ENCODE peak calls at places on chromosome 1, in four cellular contexts. One of them, this sample, is unnamed.

GRCh38 chr1:34829250-34829649 is 30.3 kb downstream of the SMIM12 start:
- DNase-seq in PC-3: no peak
- DNase-seq in HepG2: no peak
- DNase-seq in left ventricle myocardium inferior: no peak
- DNase-seq in this sample: no peak

GRCh38 chr1:54287176-54287650 is 87.2 kb downstream of the MRPL37 start:
- DNase-seq in PC-3: no peak
- DNase-seq in HepG2: no peak
- DNase-seq in left ventricle myocardium inferior: peak
- DNase-seq in this sample: peak

GRCh38 chr1:110482662-110483307 is 31.8 kb downstream of the PROK1 start:
- DNase-seq in PC-3: no peak
- DNase-seq in HepG2: no peak
- DNase-seq in left ventricle myocardium inferior: no peak
- DNase-seq in this sample: no peak

GRCh38 chr1:65425697-65426096 is 5.2 kb downstream of the LEPR start:
- DNase-seq in PC-3: peak
- DNase-seq in HepG2: peak
- DNase-seq in left ventricle myocardium inferior: no peak
- DNase-seq in this sample: peak

GRCh38 chr1:59243544-59243943 is 53.4 kb upstream of the FGGY start:
- DNase-seq in PC-3: no peak
- DNase-seq in HepG2: no peak
- DNase-seq in left ventricle myocardium inferior: no peak
- DNase-seq in this sample: no peak

GRCh38 chr1:183370399-183371058 is 47.7 kb downstream of the NMNAT2 start:
- DNase-seq in PC-3: peak
- DNase-seq in HepG2: no peak
- DNase-seq in left ventricle myocardium inferior: no peak
- DNase-seq in this sample: no peak

GRCh38 chr1:27627051-27627450 is 7.9 kb downstream of the FGR start:
- DNase-seq in PC-3: no peak
- DNase-seq in HepG2: no peak
- DNase-seq in left ventricle myocardium inferior: no peak
- DNase-seq in this sample: no peak

GRCh38 chr1:213564215-213564659 is 423.5 kb upstream of the PROX1 start:
- DNase-seq in PC-3: peak
- DNase-seq in HepG2: peak
- DNase-seq in left ventricle myocardium inferior: no peak
- DNase-seq in this sample: no peak

GRCh38 chr1:235725493-235725892 is 75.9 kb upstream of the GNG4 start:
- DNase-seq in PC-3: no peak
- DNase-seq in HepG2: no peak
- DNase-seq in left ventricle myocardium inferior: no peak
- DNase-seq in this sample: no peak

GRCh38 chr1:181151378-181152326 is 63.2 kb downstream of the IER5 start:
- DNase-seq in PC-3: no peak
- DNase-seq in HepG2: no peak
- DNase-seq in left ventricle myocardium inferior: no peak
- DNase-seq in this sample: peak

GRCh38 chr1:158043232-158043631 is 49.8 kb downstream of the KIRREL1 start:
- DNase-seq in PC-3: no peak
- DNase-seq in HepG2: no peak
- DNase-seq in left ventricle myocardium inferior: no peak
- DNase-seq in this sample: no peak

GRCh38 chr1:234616644-234617043 is 6.7 kb upstream of the IRF2BP2 start:
- DNase-seq in PC-3: no peak
- DNase-seq in HepG2: peak
- DNase-seq in left ventricle myocardium inferior: no peak
- DNase-seq in this sample: no peak

GRCh38 chr1:179146916-179147315 is 65.0 kb downstream of the TOR3A start:
- DNase-seq in PC-3: no peak
- DNase-seq in HepG2: no peak
- DNase-seq in left ventricle myocardium inferior: no peak
- DNase-seq in this sample: no peak

GRCh38 chr1:90452491-90452890 is 264.6 kb downstream of the BARHL2 start:
- DNase-seq in PC-3: no peak
- DNase-seq in HepG2: no peak
- DNase-seq in left ventricle myocardium inferior: no peak
- DNase-seq in this sample: no peak

GRCh38 chr1:16172964-16173446 is 17.1 kb upstream of the EPHA2 start:
- DNase-seq in PC-3: peak
- DNase-seq in HepG2: no peak
- DNase-seq in left ventricle myocardium inferior: no peak
- DNase-seq in this sample: no peak

GRCh38 chr1:114062646-114063045 is 83.4 kb downstream of the OLFML3 start:
- DNase-seq in PC-3: no peak
- DNase-seq in HepG2: no peak
- DNase-seq in left ventricle myocardium inferior: no peak
- DNase-seq in this sample: no peak

GRCh38 chr1:56584910-56585528 is 5.7 kb upstream of the PLPP3 start:
- DNase-seq in PC-3: peak
- DNase-seq in HepG2: peak
- DNase-seq in left ventricle myocardium inferior: no peak
- DNase-seq in this sample: peak

GRCh38 chr1:36420409-36420808 is 22.7 kb upstream of the LSM10 start:
- DNase-seq in PC-3: no peak
- DNase-seq in HepG2: no peak
- DNase-seq in left ventricle myocardium inferior: no peak
- DNase-seq in this sample: no peak

GRCh38 chr1:157844084-157844830 is 2.6 kb upstream of the CD5L start:
- DNase-seq in PC-3: no peak
- DNase-seq in HepG2: no peak
- DNase-seq in left ventricle myocardium inferior: peak
- DNase-seq in this sample: no peak

GRCh38 chr1:237799762-237800474 is 90.8 kb downstream of the ZP4 start:
- DNase-seq in PC-3: peak
- DNase-seq in HepG2: peak
- DNase-seq in left ventricle myocardium inferior: peak
- DNase-seq in this sample: no peak

GRCh38 chr1:237873487-237873927 is 17.2 kb downstream of the ZP4 start:
- DNase-seq in PC-3: peak
- DNase-seq in HepG2: no peak
- DNase-seq in left ventricle myocardium inferior: no peak
- DNase-seq in this sample: no peak

GRCh38 chr1:3074800-3075199 is 5.8 kb downstream of the PRDM16 start:
- DNase-seq in PC-3: no peak
- DNase-seq in HepG2: no peak
- DNase-seq in left ventricle myocardium inferior: no peak
- DNase-seq in this sample: no peak

GRCh38 chr1:59204001-59204400 is 92.9 kb upstream of the FGGY start:
- DNase-seq in PC-3: no peak
- DNase-seq in HepG2: peak
- DNase-seq in left ventricle myocardium inferior: peak
- DNase-seq in this sample: no peak

GRCh38 chr1:206557636-206558473 is 50.5 kb downstream of the RASSF5 start:
- DNase-seq in PC-3: peak
- DNase-seq in HepG2: no peak
- DNase-seq in left ventricle myocardium inferior: no peak
- DNase-seq in this sample: no peak

GRCh38 chr1:202197670-202198359 is 4.2 kb downstream of the LGR6 start:
- DNase-seq in PC-3: no peak
- DNase-seq in HepG2: no peak
- DNase-seq in left ventricle myocardium inferior: no peak
- DNase-seq in this sample: no peak

GRCh38 chr1:168483531-168483930 is 60.3 kb downstream of the XCL2 start:
- DNase-seq in PC-3: peak
- DNase-seq in HepG2: no peak
- DNase-seq in left ventricle myocardium inferior: no peak
- DNase-seq in this sample: no peak

GRCh38 chr1:100894622-100895539 is at the start of gene EXTL2:
- DNase-seq in PC-3: peak
- DNase-seq in HepG2: peak
- DNase-seq in left ventricle myocardium inferior: peak
- DNase-seq in this sample: peak

GRCh38 chr1:205249651-205250050 is 21.9 kb downstream of the TMCC2 start:
- DNase-seq in PC-3: no peak
- DNase-seq in HepG2: no peak
- DNase-seq in left ventricle myocardium inferior: no peak
- DNase-seq in this sample: no peak

GRCh38 chr1:205246426-205247119 is 18.8 kb downstream of the TMCC2 start:
- DNase-seq in PC-3: peak
- DNase-seq in HepG2: no peak
- DNase-seq in left ventricle myocardium inferior: no peak
- DNase-seq in this sample: no peak

GRCh38 chr1:205248793-205249601 is 21.3 kb downstream of the TMCC2 start:
- DNase-seq in PC-3: no peak
- DNase-seq in HepG2: no peak
- DNase-seq in left ventricle myocardium inferior: peak
- DNase-seq in this sample: no peak

GRCh38 chr1:205245096-205245495 is 17.4 kb downstream of the TMCC2 start:
- DNase-seq in PC-3: no peak
- DNase-seq in HepG2: no peak
- DNase-seq in left ventricle myocardium inferior: no peak
- DNase-seq in this sample: no peak

DNA sequence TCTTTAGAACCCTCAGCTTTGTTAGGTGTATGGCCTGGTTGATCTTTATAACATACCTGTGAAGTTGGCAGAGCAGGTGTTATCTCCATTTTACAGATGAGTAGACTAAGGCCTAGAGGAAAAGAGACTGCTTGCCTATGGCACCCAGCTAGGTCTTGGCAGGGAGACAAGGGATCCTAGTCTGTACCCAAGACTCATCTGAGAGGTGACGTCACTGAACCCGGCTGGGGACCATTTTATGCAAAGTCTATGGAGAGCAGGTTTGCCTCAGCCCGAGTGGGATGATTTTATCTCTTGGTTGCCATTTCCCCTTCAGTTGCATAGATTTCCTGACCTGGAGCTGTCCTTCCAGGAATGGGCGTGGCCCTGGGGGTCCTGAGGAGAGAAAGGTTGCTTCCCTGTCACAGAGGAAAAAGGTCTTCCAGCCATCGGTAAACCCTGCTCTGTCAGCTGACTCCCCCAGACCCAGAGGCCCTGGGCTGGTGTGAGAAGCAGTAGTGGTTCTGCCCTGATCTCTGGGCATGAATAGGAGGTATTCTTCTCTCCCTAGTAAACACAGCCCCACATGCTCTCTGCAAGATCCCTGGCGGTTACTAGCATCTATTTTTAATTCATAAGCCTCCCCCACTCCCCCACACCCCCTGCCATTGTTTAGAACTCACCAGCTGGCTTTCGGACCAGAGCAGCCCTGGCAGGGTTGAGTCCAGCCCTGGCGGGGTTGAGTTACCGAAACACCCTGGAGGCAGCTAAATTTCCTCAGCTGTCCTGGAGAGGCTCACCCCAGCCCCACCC is 19.6 kb downstream of the TMCC2 start:
- DNase-seq in PC-3: no peak
- DNase-seq in HepG2: no peak
- DNase-seq in left ventricle myocardium inferior: no peak
- DNase-seq in this sample: no peak
- H3K4me3 ChIP-seq in PC-3: no peak
- H3K4me3 ChIP-seq in HepG2: no peak
- H3K4me3 ChIP-seq in left ventricle myocardium inferior: no peak
- H3K4me3 ChIP-seq in this sample: no peak

GRCh38 chr1:155079487-155080249 is 1.0 kb downstream of the EFNA3 start:
- DNase-seq in PC-3: no peak
- DNase-seq in HepG2: no peak
- DNase-seq in left ventricle myocardium inferior: no peak
- DNase-seq in this sample: no peak

GRCh38 chr1:155077346-155077745 is 1.3 kb upstream of the EFNA3 start:
- DNase-seq in PC-3: no peak
- DNase-seq in HepG2: no peak
- DNase-seq in left ventricle myocardium inferior: no peak
- DNase-seq in this sample: no peak

GRCh38 chr1:155079210-155079486 is 511 bp downstream of the EFNA3 start:
- DNase-seq in PC-3: no peak
- DNase-seq in HepG2: no peak
- DNase-seq in left ventricle myocardium inferior: no peak
- DNase-seq in this sample: no peak

GRCh38 chr1:155077758-155078495 is 710 bp upstream of the EFNA3 start:
- DNase-seq in PC-3: no peak
- DNase-seq in HepG2: no peak
- DNase-seq in left ventricle myocardium inferior: no peak
- DNase-seq in this sample: no peak

GRCh38 chr1:155078496-155079209 is at the start of gene EFNA3:
- DNase-seq in PC-3: peak
- DNase-seq in HepG2: no peak
- DNase-seq in left ventricle myocardium inferior: peak
- DNase-seq in this sample: no peak
- TF ChIP-seq CTCF in PC-3: no peak
- TF ChIP-seq CTCF in HepG2: no peak
- TF ChIP-seq CTCF in left ventricle myocardium inferior: no peak
- TF ChIP-seq CTCF in this sample: no peak

DNA sequence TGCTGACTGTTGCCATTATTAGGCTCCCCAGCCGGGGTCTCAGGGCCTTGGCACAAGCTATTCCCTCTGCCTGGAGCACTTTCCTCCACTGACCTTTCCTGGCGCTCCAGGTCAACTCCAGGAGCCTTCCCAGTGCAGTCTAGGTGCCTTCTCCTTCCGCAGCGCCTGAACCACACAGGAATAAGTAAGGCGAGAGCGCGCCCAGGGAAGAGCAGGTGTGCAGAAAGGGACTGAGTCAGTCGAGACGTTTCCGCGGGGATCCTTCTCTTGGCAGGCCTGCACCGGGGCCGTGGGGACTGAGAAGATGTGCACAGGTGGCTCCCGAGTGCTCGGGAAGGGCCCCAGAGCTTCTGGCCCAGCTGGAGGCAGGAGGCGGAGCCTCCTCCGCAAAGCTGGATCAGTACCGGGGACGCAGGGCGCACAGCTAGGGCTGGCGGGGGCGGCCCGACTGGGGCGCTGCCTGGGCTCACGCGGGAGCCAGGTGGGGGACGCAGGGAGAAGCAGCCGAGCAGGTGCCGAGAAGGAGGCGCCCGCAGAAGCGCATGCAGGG is 765 bp upstream of the BMP8A start:
- DNase-seq in PC-3: no peak
- DNase-seq in HepG2: no peak
- DNase-seq in left ventricle myocardium inferior: no peak
- DNase-seq in this sample: no peak
- H3K4me3 ChIP-seq in PC-3: peak
- H3K4me3 ChIP-seq in HepG2: peak
- H3K4me3 ChIP-seq in left ventricle myocardium inferior: peak
- H3K4me3 ChIP-seq in this sample: no peak

DNA sequence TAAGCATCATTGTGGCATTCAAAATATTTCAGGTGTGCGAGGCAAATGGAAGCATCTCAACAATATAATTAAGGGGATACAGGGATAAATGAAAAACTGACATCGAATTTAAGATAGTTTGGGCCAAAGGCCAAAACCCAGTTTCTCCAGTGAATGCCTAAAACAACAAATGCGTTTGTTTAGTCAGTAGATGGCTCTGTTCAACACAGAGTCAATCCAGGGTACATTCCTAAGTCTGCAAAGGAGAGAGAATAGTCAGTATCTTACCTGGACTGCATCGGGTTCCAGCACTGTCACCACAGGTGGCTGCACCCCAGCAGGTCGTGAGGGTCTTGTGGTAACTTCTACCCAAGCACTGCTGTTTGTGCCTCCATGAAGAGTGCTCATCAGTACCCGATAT is 321.1 kb downstream of the KCTD3 start:
- DNase-seq in PC-3: peak
- DNase-seq in HepG2: no peak
- DNase-seq in left ventricle myocardium inferior: no peak
- DNase-seq in this sample: no peak
- TF ChIP-seq CTCF in PC-3: peak
- TF ChIP-seq CTCF in HepG2: peak
- TF ChIP-seq CTCF in left ventricle myocardium inferior: no peak
- TF ChIP-seq CTCF in this sample: no peak